ENCODE peak calls at places on chromosome 12, in nine cellular contexts. One of them, this sample, is unnamed.

GRCh38 chr12:57049047-57049446 is 882 bp downstream of the MYO1A start:
- DNase-seq in CD14-positive monocyte: no peak
- DNase-seq in activated CD4-positive, alpha-beta memory T cell treated with anti-CD3 and anti-CD28 coated beads, Interleukin-2, amount 10 ng/mL, durations not matched to agents 7 days and 5 days: no peak
- DNase-seq in NAMALWA: no peak
- DNase-seq in NCI-H2081: no peak
- DNase-seq in cardiac muscle cell: no peak
- DNase-seq in AG09309: no peak
- DNase-seq in GM12891: no peak
- DNase-seq in stimulated activated CD4-positive, alpha-beta T cell treated with anti-CD3 and anti-CD28 coated beads, Interleukin-2, amount 100 ng/mL, for 24 hours: no peak
- DNase-seq in this sample: no peak

GRCh38 chr12:14416658-14417057 is 51.2 kb downstream of the ATF7IP start:
- DNase-seq in CD14-positive monocyte: no peak
- DNase-seq in activated CD4-positive, alpha-beta memory T cell treated with anti-CD3 and anti-CD28 coated beads, Interleukin-2, amount 10 ng/mL, durations not matched to agents 7 days and 5 days: peak; percentile 38
- DNase-seq in NAMALWA: peak; percentile 90
- DNase-seq in NCI-H2081: peak; percentile 57
- DNase-seq in cardiac muscle cell: peak; percentile 92
- DNase-seq in AG09309: peak; percentile 43
- DNase-seq in GM12891: no peak
- DNase-seq in stimulated activated CD4-positive, alpha-beta T cell treated with anti-CD3 and anti-CD28 coated beads, Interleukin-2, amount 100 ng/mL, for 24 hours: no peak
- DNase-seq in this sample: peak; percentile 32

GRCh38 chr12:7937867-7938506 is 2.0 kb upstream of the SLC2A3 start:
- DNase-seq in CD14-positive monocyte: no peak
- DNase-seq in activated CD4-positive, alpha-beta memory T cell treated with anti-CD3 and anti-CD28 coated beads, Interleukin-2, amount 10 ng/mL, durations not matched to agents 7 days and 5 days: peak; percentile 49
- DNase-seq in NAMALWA: peak; percentile 26
- DNase-seq in NCI-H2081: no peak
- DNase-seq in cardiac muscle cell: peak; percentile 47
- DNase-seq in AG09309: no peak
- DNase-seq in GM12891: no peak
- DNase-seq in stimulated activated CD4-positive, alpha-beta T cell treated with anti-CD3 and anti-CD28 coated beads, Interleukin-2, amount 100 ng/mL, for 24 hours: no peak
- DNase-seq in this sample: no peak

GRCh38 chr12:118307069-118307954 is 65.4 kb downstream of the TAOK3 start:
- DNase-seq in CD14-positive monocyte: peak; percentile 65
- DNase-seq in activated CD4-positive, alpha-beta memory T cell treated with anti-CD3 and anti-CD28 coated beads, Interleukin-2, amount 10 ng/mL, durations not matched to agents 7 days and 5 days: peak; percentile 43
- DNase-seq in NAMALWA: no peak
- DNase-seq in NCI-H2081: no peak
- DNase-seq in cardiac muscle cell: peak; percentile 87
- DNase-seq in AG09309: peak; percentile 89
- DNase-seq in GM12891: no peak
- DNase-seq in stimulated activated CD4-positive, alpha-beta T cell treated with anti-CD3 and anti-CD28 coated beads, Interleukin-2, amount 100 ng/mL, for 24 hours: peak; percentile 51
- DNase-seq in this sample: no peak

GRCh38 chr12:96034631-96035282 is 630 bp downstream of the LTA4H start:
- DNase-seq in CD14-positive monocyte: no peak
- DNase-seq in activated CD4-positive, alpha-beta memory T cell treated with anti-CD3 and anti-CD28 coated beads, Interleukin-2, amount 10 ng/mL, durations not matched to agents 7 days and 5 days: peak; percentile 25
- DNase-seq in NAMALWA: no peak
- DNase-seq in NCI-H2081: peak; percentile 10
- DNase-seq in cardiac muscle cell: peak; percentile 43
- DNase-seq in AG09309: no peak
- DNase-seq in GM12891: no peak
- DNase-seq in stimulated activated CD4-positive, alpha-beta T cell treated with anti-CD3 and anti-CD28 coated beads, Interleukin-2, amount 100 ng/mL, for 24 hours: peak; percentile 27
- DNase-seq in this sample: no peak

GRCh38 chr12:107415834-107416233 is 269.8 kb upstream of the PWP1 start:
- DNase-seq in CD14-positive monocyte: no peak
- DNase-seq in activated CD4-positive, alpha-beta memory T cell treated with anti-CD3 and anti-CD28 coated beads, Interleukin-2, amount 10 ng/mL, durations not matched to agents 7 days and 5 days: no peak
- DNase-seq in NAMALWA: no peak
- DNase-seq in NCI-H2081: no peak
- DNase-seq in cardiac muscle cell: no peak
- DNase-seq in AG09309: peak; percentile 61
- DNase-seq in GM12891: no peak
- DNase-seq in stimulated activated CD4-positive, alpha-beta T cell treated with anti-CD3 and anti-CD28 coated beads, Interleukin-2, amount 100 ng/mL, for 24 hours: no peak
- DNase-seq in this sample: no peak

GRCh38 chr12:69684472-69684871 is 14.6 kb downstream of the BEST3 start:
- DNase-seq in CD14-positive monocyte: no peak
- DNase-seq in activated CD4-positive, alpha-beta memory T cell treated with anti-CD3 and anti-CD28 coated beads, Interleukin-2, amount 10 ng/mL, durations not matched to agents 7 days and 5 days: no peak
- DNase-seq in NAMALWA: no peak
- DNase-seq in NCI-H2081: no peak
- DNase-seq in cardiac muscle cell: no peak
- DNase-seq in AG09309: no peak
- DNase-seq in GM12891: no peak
- DNase-seq in stimulated activated CD4-positive, alpha-beta T cell treated with anti-CD3 and anti-CD28 coated beads, Interleukin-2, amount 100 ng/mL, for 24 hours: no peak
- DNase-seq in this sample: no peak

GRCh38 chr12:111211910-111212757 is 156.8 kb downstream of the PHETA1 start:
- DNase-seq in CD14-positive monocyte: no peak
- DNase-seq in activated CD4-positive, alpha-beta memory T cell treated with anti-CD3 and anti-CD28 coated beads, Interleukin-2, amount 10 ng/mL, durations not matched to agents 7 days and 5 days: no peak
- DNase-seq in NAMALWA: peak; percentile 22
- DNase-seq in NCI-H2081: no peak
- DNase-seq in cardiac muscle cell: no peak
- DNase-seq in AG09309: no peak
- DNase-seq in GM12891: no peak
- DNase-seq in stimulated activated CD4-positive, alpha-beta T cell treated with anti-CD3 and anti-CD28 coated beads, Interleukin-2, amount 100 ng/mL, for 24 hours: no peak
- DNase-seq in this sample: no peak

GRCh38 chr12:109863961-109864712 is 16.2 kb downstream of the GLTP start:
- DNase-seq in CD14-positive monocyte: no peak
- DNase-seq in activated CD4-positive, alpha-beta memory T cell treated with anti-CD3 and anti-CD28 coated beads, Interleukin-2, amount 10 ng/mL, durations not matched to agents 7 days and 5 days: no peak
- DNase-seq in NAMALWA: no peak
- DNase-seq in NCI-H2081: no peak
- DNase-seq in cardiac muscle cell: peak; percentile 62
- DNase-seq in AG09309: no peak
- DNase-seq in GM12891: no peak
- DNase-seq in stimulated activated CD4-positive, alpha-beta T cell treated with anti-CD3 and anti-CD28 coated beads, Interleukin-2, amount 100 ng/mL, for 24 hours: no peak
- DNase-seq in this sample: no peak

GRCh38 chr12:27101290-27101689 is 18.9 kb upstream of the C12orf71 start:
- DNase-seq in CD14-positive monocyte: no peak
- DNase-seq in activated CD4-positive, alpha-beta memory T cell treated with anti-CD3 and anti-CD28 coated beads, Interleukin-2, amount 10 ng/mL, durations not matched to agents 7 days and 5 days: no peak
- DNase-seq in NAMALWA: no peak
- DNase-seq in NCI-H2081: no peak
- DNase-seq in cardiac muscle cell: no peak
- DNase-seq in AG09309: no peak
- DNase-seq in GM12891: no peak
- DNase-seq in stimulated activated CD4-positive, alpha-beta T cell treated with anti-CD3 and anti-CD28 coated beads, Interleukin-2, amount 100 ng/mL, for 24 hours: no peak
- DNase-seq in this sample: no peak

GRCh38 chr12:13692332-13692731 is 289.1 kb downstream of the GRIN2B start:
- DNase-seq in CD14-positive monocyte: no peak
- DNase-seq in activated CD4-positive, alpha-beta memory T cell treated with anti-CD3 and anti-CD28 coated beads, Interleukin-2, amount 10 ng/mL, durations not matched to agents 7 days and 5 days: no peak
- DNase-seq in NAMALWA: no peak
- DNase-seq in NCI-H2081: no peak
- DNase-seq in cardiac muscle cell: no peak
- DNase-seq in AG09309: no peak
- DNase-seq in GM12891: no peak
- DNase-seq in stimulated activated CD4-positive, alpha-beta T cell treated with anti-CD3 and anti-CD28 coated beads, Interleukin-2, amount 100 ng/mL, for 24 hours: no peak
- DNase-seq in this sample: no peak

GRCh38 chr12:13179159-13180074 is 17.1 kb upstream of the EMP1 start:
- DNase-seq in CD14-positive monocyte: no peak
- DNase-seq in activated CD4-positive, alpha-beta memory T cell treated with anti-CD3 and anti-CD28 coated beads, Interleukin-2, amount 10 ng/mL, durations not matched to agents 7 days and 5 days: peak; percentile 81
- DNase-seq in NAMALWA: peak; percentile 73
- DNase-seq in NCI-H2081: no peak
- DNase-seq in cardiac muscle cell: peak; percentile 61
- DNase-seq in AG09309: no peak
- DNase-seq in GM12891: no peak
- DNase-seq in stimulated activated CD4-positive, alpha-beta T cell treated with anti-CD3 and anti-CD28 coated beads, Interleukin-2, amount 100 ng/mL, for 24 hours: peak; percentile 71
- DNase-seq in this sample: no peak

GRCh38 chr12:46332260-46332659 is 40.3 kb downstream of the SLC38A2 start:
- DNase-seq in CD14-positive monocyte: no peak
- DNase-seq in activated CD4-positive, alpha-beta memory T cell treated with anti-CD3 and anti-CD28 coated beads, Interleukin-2, amount 10 ng/mL, durations not matched to agents 7 days and 5 days: no peak
- DNase-seq in NAMALWA: no peak
- DNase-seq in NCI-H2081: no peak
- DNase-seq in cardiac muscle cell: peak; percentile 40
- DNase-seq in AG09309: no peak
- DNase-seq in GM12891: no peak
- DNase-seq in stimulated activated CD4-positive, alpha-beta T cell treated with anti-CD3 and anti-CD28 coated beads, Interleukin-2, amount 100 ng/mL, for 24 hours: no peak
- DNase-seq in this sample: no peak

GRCh38 chr12:32559434-32559833 is 119.7 kb upstream of the DNM1L start:
- DNase-seq in CD14-positive monocyte: no peak
- DNase-seq in activated CD4-positive, alpha-beta memory T cell treated with anti-CD3 and anti-CD28 coated beads, Interleukin-2, amount 10 ng/mL, durations not matched to agents 7 days and 5 days: no peak
- DNase-seq in NAMALWA: no peak
- DNase-seq in NCI-H2081: no peak
- DNase-seq in cardiac muscle cell: no peak
- DNase-seq in AG09309: no peak
- DNase-seq in GM12891: no peak
- DNase-seq in stimulated activated CD4-positive, alpha-beta T cell treated with anti-CD3 and anti-CD28 coated beads, Interleukin-2, amount 100 ng/mL, for 24 hours: no peak
- DNase-seq in this sample: no peak

GRCh38 chr12:50142993-50143392 is 24.2 kb downstream of the CERS5 start:
- DNase-seq in CD14-positive monocyte: no peak
- DNase-seq in activated CD4-positive, alpha-beta memory T cell treated with anti-CD3 and anti-CD28 coated beads, Interleukin-2, amount 10 ng/mL, durations not matched to agents 7 days and 5 days: no peak
- DNase-seq in NAMALWA: no peak
- DNase-seq in NCI-H2081: no peak
- DNase-seq in cardiac muscle cell: no peak
- DNase-seq in AG09309: no peak
- DNase-seq in GM12891: no peak
- DNase-seq in stimulated activated CD4-positive, alpha-beta T cell treated with anti-CD3 and anti-CD28 coated beads, Interleukin-2, amount 100 ng/mL, for 24 hours: no peak
- DNase-seq in this sample: no peak

GRCh38 chr12:54019924-54020586 is 8.2 kb upstream of the HOXC6 start:
- DNase-seq in CD14-positive monocyte: no peak
- DNase-seq in activated CD4-positive, alpha-beta memory T cell treated with anti-CD3 and anti-CD28 coated beads, Interleukin-2, amount 10 ng/mL, durations not matched to agents 7 days and 5 days: no peak
- DNase-seq in NAMALWA: no peak
- DNase-seq in NCI-H2081: no peak
- DNase-seq in cardiac muscle cell: no peak
- DNase-seq in AG09309: no peak
- DNase-seq in GM12891: no peak
- DNase-seq in stimulated activated CD4-positive, alpha-beta T cell treated with anti-CD3 and anti-CD28 coated beads, Interleukin-2, amount 100 ng/mL, for 24 hours: no peak
- DNase-seq in this sample: no peak

GRCh38 chr12:7103837-7104236 is 5.2 kb downstream of the C1RL start:
- DNase-seq in CD14-positive monocyte: no peak
- DNase-seq in activated CD4-positive, alpha-beta memory T cell treated with anti-CD3 and anti-CD28 coated beads, Interleukin-2, amount 10 ng/mL, durations not matched to agents 7 days and 5 days: no peak
- DNase-seq in NAMALWA: no peak
- DNase-seq in NCI-H2081: no peak
- DNase-seq in cardiac muscle cell: no peak
- DNase-seq in AG09309: no peak
- DNase-seq in GM12891: no peak
- DNase-seq in stimulated activated CD4-positive, alpha-beta T cell treated with anti-CD3 and anti-CD28 coated beads, Interleukin-2, amount 100 ng/mL, for 24 hours: no peak
- DNase-seq in this sample: no peak

GRCh38 chr12:58502236-58502635 is 418.1 kb downstream of the LRIG3 start:
- DNase-seq in CD14-positive monocyte: no peak
- DNase-seq in activated CD4-positive, alpha-beta memory T cell treated with anti-CD3 and anti-CD28 coated beads, Interleukin-2, amount 10 ng/mL, durations not matched to agents 7 days and 5 days: no peak
- DNase-seq in NAMALWA: no peak
- DNase-seq in NCI-H2081: peak; percentile 93
- DNase-seq in cardiac muscle cell: no peak
- DNase-seq in AG09309: no peak
- DNase-seq in GM12891: no peak
- DNase-seq in stimulated activated CD4-positive, alpha-beta T cell treated with anti-CD3 and anti-CD28 coated beads, Interleukin-2, amount 100 ng/mL, for 24 hours: no peak
- DNase-seq in this sample: peak; percentile 84

GRCh38 chr12:13436696-13437391 is 240.3 kb downstream of the EMP1 start:
- DNase-seq in CD14-positive monocyte: no peak
- DNase-seq in activated CD4-positive, alpha-beta memory T cell treated with anti-CD3 and anti-CD28 coated beads, Interleukin-2, amount 10 ng/mL, durations not matched to agents 7 days and 5 days: no peak
- DNase-seq in NAMALWA: no peak
- DNase-seq in NCI-H2081: no peak
- DNase-seq in cardiac muscle cell: peak; percentile 66
- DNase-seq in AG09309: no peak
- DNase-seq in GM12891: no peak
- DNase-seq in stimulated activated CD4-positive, alpha-beta T cell treated with anti-CD3 and anti-CD28 coated beads, Interleukin-2, amount 100 ng/mL, for 24 hours: no peak
- DNase-seq in this sample: no peak

GRCh38 chr12:56574210-56574609 is 52.6 kb downstream of the RBMS2 start:
- DNase-seq in CD14-positive monocyte: no peak
- DNase-seq in activated CD4-positive, alpha-beta memory T cell treated with anti-CD3 and anti-CD28 coated beads, Interleukin-2, amount 10 ng/mL, durations not matched to agents 7 days and 5 days: no peak
- DNase-seq in NAMALWA: no peak
- DNase-seq in NCI-H2081: no peak
- DNase-seq in cardiac muscle cell: peak; percentile 82
- DNase-seq in AG09309: no peak
- DNase-seq in GM12891: no peak
- DNase-seq in stimulated activated CD4-positive, alpha-beta T cell treated with anti-CD3 and anti-CD28 coated beads, Interleukin-2, amount 100 ng/mL, for 24 hours: no peak
- DNase-seq in this sample: no peak

GRCh38 chr12:131371580-131372475 is 339.1 kb upstream of the SFSWAP start:
- DNase-seq in CD14-positive monocyte: no peak
- DNase-seq in activated CD4-positive, alpha-beta memory T cell treated with anti-CD3 and anti-CD28 coated beads, Interleukin-2, amount 10 ng/mL, durations not matched to agents 7 days and 5 days: no peak
- DNase-seq in NAMALWA: no peak
- DNase-seq in NCI-H2081: no peak
- DNase-seq in cardiac muscle cell: no peak
- DNase-seq in AG09309: no peak
- DNase-seq in GM12891: no peak
- DNase-seq in stimulated activated CD4-positive, alpha-beta T cell treated with anti-CD3 and anti-CD28 coated beads, Interleukin-2, amount 100 ng/mL, for 24 hours: no peak
- DNase-seq in this sample: no peak

GRCh38 chr12:61355105-61355504 is 905.1 kb upstream of the USP15 start:
- DNase-seq in CD14-positive monocyte: no peak
- DNase-seq in activated CD4-positive, alpha-beta memory T cell treated with anti-CD3 and anti-CD28 coated beads, Interleukin-2, amount 10 ng/mL, durations not matched to agents 7 days and 5 days: no peak
- DNase-seq in NAMALWA: no peak
- DNase-seq in NCI-H2081: no peak
- DNase-seq in cardiac muscle cell: no peak
- DNase-seq in AG09309: no peak
- DNase-seq in GM12891: no peak
- DNase-seq in stimulated activated CD4-positive, alpha-beta T cell treated with anti-CD3 and anti-CD28 coated beads, Interleukin-2, amount 100 ng/mL, for 24 hours: no peak
- DNase-seq in this sample: no peak

GRCh38 chr12:574475-575128 is 88.6 kb downstream of the NINJ2 start:
- DNase-seq in CD14-positive monocyte: no peak
- DNase-seq in activated CD4-positive, alpha-beta memory T cell treated with anti-CD3 and anti-CD28 coated beads, Interleukin-2, amount 10 ng/mL, durations not matched to agents 7 days and 5 days: no peak
- DNase-seq in NAMALWA: no peak
- DNase-seq in NCI-H2081: no peak
- DNase-seq in cardiac muscle cell: no peak
- DNase-seq in AG09309: no peak
- DNase-seq in GM12891: no peak
- DNase-seq in stimulated activated CD4-positive, alpha-beta T cell treated with anti-CD3 and anti-CD28 coated beads, Interleukin-2, amount 100 ng/mL, for 24 hours: no peak
- DNase-seq in this sample: no peak

GRCh38 chr12:114321524-114321923 is 84.4 kb downstream of the TBX5 start:
- DNase-seq in CD14-positive monocyte: no peak
- DNase-seq in activated CD4-positive, alpha-beta memory T cell treated with anti-CD3 and anti-CD28 coated beads, Interleukin-2, amount 10 ng/mL, durations not matched to agents 7 days and 5 days: no peak
- DNase-seq in NAMALWA: no peak
- DNase-seq in NCI-H2081: no peak
- DNase-seq in cardiac muscle cell: no peak
- DNase-seq in AG09309: no peak
- DNase-seq in GM12891: no peak
- DNase-seq in stimulated activated CD4-positive, alpha-beta T cell treated with anti-CD3 and anti-CD28 coated beads, Interleukin-2, amount 100 ng/mL, for 24 hours: no peak
- DNase-seq in this sample: no peak

GRCh38 chr12:116525418-116526001 is 33.7 kb upstream of the MAP1LC3B2 start:
- DNase-seq in CD14-positive monocyte: no peak
- DNase-seq in activated CD4-positive, alpha-beta memory T cell treated with anti-CD3 and anti-CD28 coated beads, Interleukin-2, amount 10 ng/mL, durations not matched to agents 7 days and 5 days: no peak
- DNase-seq in NAMALWA: no peak
- DNase-seq in NCI-H2081: no peak
- DNase-seq in cardiac muscle cell: peak; percentile 91
- DNase-seq in AG09309: peak; percentile 79
- DNase-seq in GM12891: no peak
- DNase-seq in stimulated activated CD4-positive, alpha-beta T cell treated with anti-CD3 and anti-CD28 coated beads, Interleukin-2, amount 100 ng/mL, for 24 hours: no peak
- DNase-seq in this sample: no peak

GRCh38 chr12:55930771-55931316 is at the start of gene DGKA:
- DNase-seq in CD14-positive monocyte: no peak
- DNase-seq in activated CD4-positive, alpha-beta memory T cell treated with anti-CD3 and anti-CD28 coated beads, Interleukin-2, amount 10 ng/mL, durations not matched to agents 7 days and 5 days: peak; percentile 86
- DNase-seq in NAMALWA: peak; percentile 82
- DNase-seq in NCI-H2081: peak; percentile 37
- DNase-seq in cardiac muscle cell: peak; percentile 84
- DNase-seq in AG09309: no peak
- DNase-seq in GM12891: no peak
- DNase-seq in stimulated activated CD4-positive, alpha-beta T cell treated with anti-CD3 and anti-CD28 coated beads, Interleukin-2, amount 100 ng/mL, for 24 hours: peak; percentile 85
- DNase-seq in this sample: peak; percentile 82

GRCh38 chr12:6827982-6828670 is at the start of gene P3H3:
- DNase-seq in CD14-positive monocyte: peak; percentile 20
- DNase-seq in activated CD4-positive, alpha-beta memory T cell treated with anti-CD3 and anti-CD28 coated beads, Interleukin-2, amount 10 ng/mL, durations not matched to agents 7 days and 5 days: no peak
- DNase-seq in NAMALWA: no peak
- DNase-seq in NCI-H2081: peak; percentile 47
- DNase-seq in cardiac muscle cell: peak; percentile 63
- DNase-seq in AG09309: no peak
- DNase-seq in GM12891: no peak
- DNase-seq in stimulated activated CD4-positive, alpha-beta T cell treated with anti-CD3 and anti-CD28 coated beads, Interleukin-2, amount 100 ng/mL, for 24 hours: peak; percentile 37
- DNase-seq in this sample: peak; percentile 54

GRCh38 chr12:88207921-88208640 is 66.0 kb downstream of the TMTC3 start:
- DNase-seq in CD14-positive monocyte: no peak
- DNase-seq in activated CD4-positive, alpha-beta memory T cell treated with anti-CD3 and anti-CD28 coated beads, Interleukin-2, amount 10 ng/mL, durations not matched to agents 7 days and 5 days: no peak
- DNase-seq in NAMALWA: no peak
- DNase-seq in NCI-H2081: no peak
- DNase-seq in cardiac muscle cell: peak; percentile 86
- DNase-seq in AG09309: peak; percentile 86
- DNase-seq in GM12891: no peak
- DNase-seq in stimulated activated CD4-positive, alpha-beta T cell treated with anti-CD3 and anti-CD28 coated beads, Interleukin-2, amount 100 ng/mL, for 24 hours: no peak
- DNase-seq in this sample: no peak

GRCh38 chr12:2244013-2244861 is 191.4 kb downstream of the CACNA1C start:
- DNase-seq in CD14-positive monocyte: no peak
- DNase-seq in activated CD4-positive, alpha-beta memory T cell treated with anti-CD3 and anti-CD28 coated beads, Interleukin-2, amount 10 ng/mL, durations not matched to agents 7 days and 5 days: no peak
- DNase-seq in NAMALWA: no peak
- DNase-seq in NCI-H2081: no peak
- DNase-seq in cardiac muscle cell: peak; percentile 84
- DNase-seq in AG09309: peak; percentile 89
- DNase-seq in GM12891: no peak
- DNase-seq in stimulated activated CD4-positive, alpha-beta T cell treated with anti-CD3 and anti-CD28 coated beads, Interleukin-2, amount 100 ng/mL, for 24 hours: no peak
- DNase-seq in this sample: no peak

GRCh38 chr12:124675881-124676688 is 108.7 kb upstream of the NCOR2 start:
- DNase-seq in CD14-positive monocyte: peak; percentile 85
- DNase-seq in activated CD4-positive, alpha-beta memory T cell treated with anti-CD3 and anti-CD28 coated beads, Interleukin-2, amount 10 ng/mL, durations not matched to agents 7 days and 5 days: no peak
- DNase-seq in NAMALWA: no peak
- DNase-seq in NCI-H2081: no peak
- DNase-seq in cardiac muscle cell: peak; percentile 52
- DNase-seq in AG09309: no peak
- DNase-seq in GM12891: no peak
- DNase-seq in stimulated activated CD4-positive, alpha-beta T cell treated with anti-CD3 and anti-CD28 coated beads, Interleukin-2, amount 100 ng/mL, for 24 hours: no peak
- DNase-seq in this sample: no peak

GRCh38 chr12:31023271-31023724 is 50.4 kb upstream of the DDX11 start:
- DNase-seq in CD14-positive monocyte: no peak
- DNase-seq in activated CD4-positive, alpha-beta memory T cell treated with anti-CD3 and anti-CD28 coated beads, Interleukin-2, amount 10 ng/mL, durations not matched to agents 7 days and 5 days: no peak
- DNase-seq in NAMALWA: no peak
- DNase-seq in NCI-H2081: no peak
- DNase-seq in cardiac muscle cell: no peak
- DNase-seq in AG09309: no peak
- DNase-seq in GM12891: no peak
- DNase-seq in stimulated activated CD4-positive, alpha-beta T cell treated with anti-CD3 and anti-CD28 coated beads, Interleukin-2, amount 100 ng/mL, for 24 hours: no peak
- DNase-seq in this sample: no peak